ENCODE peak calls at places on chromosome 16, in nine cellular contexts. M is adrenal gland; U is esophagus muscularis mucosa; H is NCI-H446 treated with DMSO at 0.1 percent for 48 hours; G is RWPE1; K is stimulated activated CD4-positive, alpha-beta T cell treated with anti-CD3 and anti-CD28 coated beads, TNF-alpha, amount 100 ng/mL, for 48 hours; F is substantia nigra; S is left cardiac atrium; A is GM12865. C is an unnamed sample.

GRCh38 chr16:30149250-30149885 is 26.3 kb upstream of the MAPK3 start:
- DNase-seq in M (no peak), U (no peak), H (no peak), G (no peak), K (no peak), F (no peak), S (no peak), A (no peak), C (no peak)

GRCh38 chr16:29744541-29745101 is 1.2 kb downstream of the C16orf54 start:
- DNase-seq in M (no peak), U (no peak), H (no peak), G (no peak), K (no peak), F (no peak), S (no peak), A (no peak), C (peak)

GRCh38 chr16:87346517-87347060 is 29.4 kb upstream of the C16orf95 start:
- DNase-seq in M (no peak), U (no peak), H (no peak), G (no peak), K (no peak), F (no peak), S (no peak), A (no peak), C (no peak)

GRCh38 chr16:78179666-78180065 is 80.2 kb downstream of the WWOX start:
- DNase-seq in M (no peak), U (peak), H (no peak), G (no peak), K (no peak), F (no peak), S (no peak), A (no peak), C (no peak)

GRCh38 chr16:65975049-65975708 is 391.3 kb upstream of the CDH5 start:
- DNase-seq in M (peak), U (no peak), H (no peak), G (peak), K (no peak), F (no peak), S (no peak), A (peak), C (no peak)

GRCh38 chr16:89958068-89958467 is 9.5 kb downstream of the DEF8 start:
- DNase-seq in M (peak), U (no peak), H (no peak), G (peak), K (no peak), F (no peak), S (peak), A (peak), C (no peak)

GRCh38 chr16:57394444-57394843 is 10.1 kb upstream of the CCL17 start:
- DNase-seq in M (no peak), U (no peak), H (no peak), G (peak), K (no peak), F (no peak), S (no peak), A (no peak), C (no peak)

GRCh38 chr16:70715113-70715711 is 29.4 kb upstream of the MTSS2 start:
- DNase-seq in M (peak), U (no peak), H (peak), G (peak), K (no peak), F (peak), S (peak), A (no peak), C (no peak)

GRCh38 chr16:79542196-79542859 is 58.2 kb downstream of the MAF start:
- DNase-seq in M (peak), U (no peak), H (no peak), G (no peak), K (no peak), F (no peak), S (peak), A (no peak), C (no peak)

GRCh38 chr16:59356709-59357108 is 622.6 kb upstream of the GOT2 start:
- DNase-seq in M (no peak), U (no peak), H (no peak), G (no peak), K (no peak), F (no peak), S (peak), A (no peak), C (no peak)

GRCh38 chr16:4190086-4190485 is 51.8 kb downstream of the SRL start:
- DNase-seq in M (no peak), U (no peak), H (no peak), G (no peak), K (no peak), F (no peak), S (no peak), A (no peak), C (no peak)

GRCh38 chr16:12764813-12765212 is 38.9 kb downstream of the CPPED1 start:
- DNase-seq in M (no peak), U (no peak), H (no peak), G (no peak), K (no peak), F (no peak), S (no peak), A (no peak), C (no peak)

GRCh38 chr16:28093383-28093725 is 29.8 kb upstream of the GSG1L start:
- DNase-seq in M (no peak), U (no peak), H (no peak), G (no peak), K (no peak), F (no peak), S (no peak), A (no peak), C (no peak)

GRCh38 chr16:88792078-88792550 is 7.1 kb upstream of the PIEZO1 start:
- DNase-seq in M (no peak), U (no peak), H (no peak), G (no peak), K (no peak), F (no peak), S (no peak), A (no peak), C (no peak)

GRCh38 chr16:31700200-31700529 is 172.5 kb downstream of the AHSP start:
- DNase-seq in M (no peak), U (no peak), H (peak), G (peak), K (no peak), F (no peak), S (no peak), A (no peak), C (no peak)

GRCh38 chr16:31355701-31356100 is 725 bp downstream of the ITGAX start:
- DNase-seq in M (no peak), U (no peak), H (no peak), G (no peak), K (no peak), F (no peak), S (no peak), A (no peak), C (peak)

GRCh38 chr16:27232061-27232841 is 28.9 kb downstream of the KDM8 start:
- DNase-seq in M (no peak), U (no peak), H (no peak), G (no peak), K (peak), F (peak), S (no peak), A (peak), C (no peak)

GRCh38 chr16:19396555-19397011 is 21.1 kb upstream of the TMC5 start:
- DNase-seq in M (no peak), U (no peak), H (no peak), G (no peak), K (no peak), F (no peak), S (no peak), A (no peak), C (no peak)

GRCh38 chr16:1361685-1362360 is 10.1 kb downstream of the GNPTG start:
- DNase-seq in M (no peak), U (no peak), H (no peak), G (no peak), K (no peak), F (no peak), S (no peak), A (no peak), C (no peak)

GRCh38 chr16:61937646-61938045 is 98.6 kb downstream of the CDH8 start:
- DNase-seq in M (no peak), U (no peak), H (no peak), G (no peak), K (no peak), F (no peak), S (no peak), A (no peak), C (no peak)

GRCh38 chr16:87963400-87963799 is 12.2 kb downstream of the BANP start:
- DNase-seq in M (no peak), U (no peak), H (no peak), G (peak), K (peak), F (no peak), S (no peak), A (no peak), C (peak)

GRCh38 chr16:25838724-25839186 is 147.0 kb downstream of the HS3ST4 start:
- DNase-seq in M (peak), U (no peak), H (peak), G (peak), K (no peak), F (no peak), S (no peak), A (peak), C (no peak)

GRCh38 chr16:70696952-70697600 is 11.2 kb upstream of the MTSS2 start:
- DNase-seq in M (no peak), U (no peak), H (no peak), G (no peak), K (no peak), F (no peak), S (no peak), A (no peak), C (no peak)

GRCh38 chr16:22665048-22665797 is 148.7 kb upstream of the HS3ST2 start:
- DNase-seq in M (no peak), U (no peak), H (no peak), G (no peak), K (no peak), F (no peak), S (no peak), A (no peak), C (no peak)

GRCh38 chr16:80622007-80622406 is 81.2 kb downstream of the DYNLRB2 start:
- DNase-seq in M (no peak), U (peak), H (no peak), G (no peak), K (no peak), F (no peak), S (no peak), A (no peak), C (no peak)

GRCh38 chr16:35188288-35189155 is 1729.1 kb downstream of the TP53TG3F start:
- DNase-seq in M (no peak), U (peak), H (no peak), G (no peak), K (no peak), F (no peak), S (no peak), A (no peak), C (no peak)

GRCh38 chr16:24088767-24089166 is 167.4 kb upstream of the CACNG3 start:
- DNase-seq in M (no peak), U (peak), H (no peak), G (no peak), K (no peak), F (no peak), S (no peak), A (no peak), C (no peak)

GRCh38 chr16:24999856-25000447 is 15.2 kb downstream of the ARHGAP17 start:
- DNase-seq in M (no peak), U (no peak), H (no peak), G (no peak), K (no peak), F (no peak), S (no peak), A (no peak), C (no peak)